ENCODE peak calls at places on chromosome 3, in nine cellular contexts. One of them, this sample, is unnamed.

GRCh38 chr3:72100062-72100511 is 315.1 kb upstream of the PROK2 start:
- DNase-seq in adrenal gland: no peak
- DNase-seq in A549: no peak
- DNase-seq in astrocyte of the spinal cord: no peak
- DNase-seq in fibroblast of pulmonary artery: no peak
- DNase-seq in AG09309: no peak
- DNase-seq in fibroblast of mammary gland: no peak
- DNase-seq in tibial artery: no peak
- DNase-seq in HepG2: no peak
- DNase-seq in this sample: no peak

GRCh38 chr3:178623666-178624255 is 87.5 kb downstream of the KCNMB2 start:
- DNase-seq in AG09309: no peak
- DNase-seq in HepG2: no peak
- DNase-seq in adrenal gland: no peak
- DNase-seq in fibroblast of mammary gland: no peak
- DNase-seq in tibial artery: no peak
- DNase-seq in fibroblast of pulmonary artery: no peak
- DNase-seq in A549: no peak
- DNase-seq in astrocyte of the spinal cord: peak
- DNase-seq in this sample: no peak

GRCh38 chr3:146968204-146968651 is 363.1 kb upstream of the PLSCR5 start:
- DNase-seq in adrenal gland: no peak
- DNase-seq in AG09309: peak
- DNase-seq in fibroblast of pulmonary artery: peak
- DNase-seq in tibial artery: no peak
- DNase-seq in A549: no peak
- DNase-seq in astrocyte of the spinal cord: peak
- DNase-seq in fibroblast of mammary gland: peak
- DNase-seq in HepG2: no peak
- DNase-seq in this sample: peak

GRCh38 chr3:4586381-4586780 is 93.2 kb downstream of the ITPR1 start:
- DNase-seq in HepG2: no peak
- DNase-seq in fibroblast of mammary gland: no peak
- DNase-seq in astrocyte of the spinal cord: no peak
- DNase-seq in fibroblast of pulmonary artery: no peak
- DNase-seq in AG09309: no peak
- DNase-seq in adrenal gland: peak
- DNase-seq in A549: no peak
- DNase-seq in tibial artery: no peak
- DNase-seq in this sample: no peak

GRCh38 chr3:43792904-43793303 is 102.2 kb downstream of the ABHD5 start:
- DNase-seq in fibroblast of mammary gland: no peak
- DNase-seq in adrenal gland: peak
- DNase-seq in AG09309: no peak
- DNase-seq in tibial artery: no peak
- DNase-seq in fibroblast of pulmonary artery: no peak
- DNase-seq in astrocyte of the spinal cord: no peak
- DNase-seq in A549: no peak
- DNase-seq in HepG2: no peak
- DNase-seq in this sample: no peak

GRCh38 chr3:14783480-14784086 is 35.2 kb upstream of the FGD5 start:
- DNase-seq in A549: no peak
- DNase-seq in tibial artery: no peak
- DNase-seq in HepG2: no peak
- DNase-seq in adrenal gland: no peak
- DNase-seq in fibroblast of pulmonary artery: no peak
- DNase-seq in astrocyte of the spinal cord: no peak
- DNase-seq in fibroblast of mammary gland: no peak
- DNase-seq in AG09309: no peak
- DNase-seq in this sample: no peak

GRCh38 chr3:52435246-52436101 is 9.4 kb downstream of the SEMA3G start:
- DNase-seq in fibroblast of mammary gland: no peak
- DNase-seq in AG09309: no peak
- DNase-seq in fibroblast of pulmonary artery: no peak
- DNase-seq in adrenal gland: no peak
- DNase-seq in HepG2: no peak
- DNase-seq in tibial artery: no peak
- DNase-seq in astrocyte of the spinal cord: no peak
- DNase-seq in A549: no peak
- DNase-seq in this sample: no peak

GRCh38 chr3:159548675-159549335 is 439.8 kb upstream of the IL12A start:
- DNase-seq in HepG2: no peak
- DNase-seq in fibroblast of mammary gland: peak
- DNase-seq in fibroblast of pulmonary artery: peak
- DNase-seq in astrocyte of the spinal cord: peak
- DNase-seq in adrenal gland: no peak
- DNase-seq in AG09309: no peak
- DNase-seq in A549: no peak
- DNase-seq in tibial artery: no peak
- DNase-seq in this sample: no peak

DNA sequence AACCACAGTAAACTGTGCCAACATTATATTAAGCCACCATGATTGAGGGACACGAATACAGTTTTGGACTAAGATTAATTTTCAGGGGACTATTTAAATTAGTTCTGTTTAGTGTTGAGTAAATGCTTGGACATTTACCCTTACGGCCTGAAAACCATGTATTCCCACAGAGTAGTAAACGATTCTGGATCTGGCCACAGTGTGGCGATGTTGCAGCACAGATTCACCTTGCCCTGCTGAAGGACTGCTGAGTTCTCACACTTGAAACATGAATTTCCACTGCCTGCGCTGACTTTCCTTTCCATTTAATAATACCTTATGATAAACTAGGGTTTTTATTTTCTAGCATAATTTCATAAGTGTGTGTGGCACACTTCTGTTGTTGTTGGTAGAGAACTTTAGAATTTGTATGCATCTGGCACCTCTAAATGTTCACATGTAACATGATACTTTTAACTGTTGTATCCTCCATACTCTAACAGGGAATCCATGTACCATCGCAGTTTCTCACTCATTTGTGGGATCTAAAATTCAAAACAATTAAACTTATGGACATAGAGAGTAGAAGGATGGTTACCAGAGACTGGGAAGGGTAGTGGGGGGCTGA is 53.9 kb downstream of the C3orf38 start:
- DNase-seq in adrenal gland: peak
- DNase-seq in A549: peak
- DNase-seq in astrocyte of the spinal cord: peak
- DNase-seq in fibroblast of pulmonary artery: peak
- DNase-seq in HepG2: peak
- DNase-seq in AG09309: peak
- DNase-seq in tibial artery: peak
- DNase-seq in fibroblast of mammary gland: peak
- DNase-seq in this sample: peak
- H3K4me3 ChIP-seq in adrenal gland: no peak
- H3K4me3 ChIP-seq in A549: no peak
- H3K4me3 ChIP-seq in astrocyte of the spinal cord: no peak
- H3K4me3 ChIP-seq in fibroblast of pulmonary artery: no peak
- H3K4me3 ChIP-seq in HepG2: no peak
- H3K4me3 ChIP-seq in AG09309: no peak
- H3K4me3 ChIP-seq in tibial artery: no peak
- H3K4me3 ChIP-seq in fibroblast of mammary gland: no peak
- H3K4me3 ChIP-seq in this sample: no peak

GRCh38 chr3:138113309-138113708 is 2.1 kb downstream of the DZIP1L start:
- DNase-seq in A549: peak
- DNase-seq in adrenal gland: no peak
- DNase-seq in astrocyte of the spinal cord: peak
- DNase-seq in fibroblast of pulmonary artery: no peak
- DNase-seq in AG09309: no peak
- DNase-seq in tibial artery: no peak
- DNase-seq in HepG2: no peak
- DNase-seq in fibroblast of mammary gland: no peak
- DNase-seq in this sample: no peak

GRCh38 chr3:138112362-138112761 is 3.0 kb downstream of the DZIP1L start:
- DNase-seq in astrocyte of the spinal cord: no peak
- DNase-seq in AG09309: no peak
- DNase-seq in HepG2: no peak
- DNase-seq in fibroblast of pulmonary artery: no peak
- DNase-seq in adrenal gland: no peak
- DNase-seq in fibroblast of mammary gland: peak
- DNase-seq in A549: no peak
- DNase-seq in tibial artery: no peak
- DNase-seq in this sample: no peak

GRCh38 chr3:138118863-138119766 is 3.7 kb upstream of the DZIP1L start:
- DNase-seq in HepG2: peak
- DNase-seq in A549: peak
- DNase-seq in AG09309: no peak
- DNase-seq in adrenal gland: peak
- DNase-seq in tibial artery: peak
- DNase-seq in fibroblast of mammary gland: peak
- DNase-seq in fibroblast of pulmonary artery: peak
- DNase-seq in astrocyte of the spinal cord: peak
- DNase-seq in this sample: peak

GRCh38 chr3:138114431-138114918 is 933 bp downstream of the DZIP1L start:
- DNase-seq in fibroblast of mammary gland: peak
- DNase-seq in HepG2: peak
- DNase-seq in adrenal gland: no peak
- DNase-seq in astrocyte of the spinal cord: peak
- DNase-seq in tibial artery: no peak
- DNase-seq in A549: peak
- DNase-seq in fibroblast of pulmonary artery: peak
- DNase-seq in AG09309: no peak
- DNase-seq in this sample: no peak

DNA sequence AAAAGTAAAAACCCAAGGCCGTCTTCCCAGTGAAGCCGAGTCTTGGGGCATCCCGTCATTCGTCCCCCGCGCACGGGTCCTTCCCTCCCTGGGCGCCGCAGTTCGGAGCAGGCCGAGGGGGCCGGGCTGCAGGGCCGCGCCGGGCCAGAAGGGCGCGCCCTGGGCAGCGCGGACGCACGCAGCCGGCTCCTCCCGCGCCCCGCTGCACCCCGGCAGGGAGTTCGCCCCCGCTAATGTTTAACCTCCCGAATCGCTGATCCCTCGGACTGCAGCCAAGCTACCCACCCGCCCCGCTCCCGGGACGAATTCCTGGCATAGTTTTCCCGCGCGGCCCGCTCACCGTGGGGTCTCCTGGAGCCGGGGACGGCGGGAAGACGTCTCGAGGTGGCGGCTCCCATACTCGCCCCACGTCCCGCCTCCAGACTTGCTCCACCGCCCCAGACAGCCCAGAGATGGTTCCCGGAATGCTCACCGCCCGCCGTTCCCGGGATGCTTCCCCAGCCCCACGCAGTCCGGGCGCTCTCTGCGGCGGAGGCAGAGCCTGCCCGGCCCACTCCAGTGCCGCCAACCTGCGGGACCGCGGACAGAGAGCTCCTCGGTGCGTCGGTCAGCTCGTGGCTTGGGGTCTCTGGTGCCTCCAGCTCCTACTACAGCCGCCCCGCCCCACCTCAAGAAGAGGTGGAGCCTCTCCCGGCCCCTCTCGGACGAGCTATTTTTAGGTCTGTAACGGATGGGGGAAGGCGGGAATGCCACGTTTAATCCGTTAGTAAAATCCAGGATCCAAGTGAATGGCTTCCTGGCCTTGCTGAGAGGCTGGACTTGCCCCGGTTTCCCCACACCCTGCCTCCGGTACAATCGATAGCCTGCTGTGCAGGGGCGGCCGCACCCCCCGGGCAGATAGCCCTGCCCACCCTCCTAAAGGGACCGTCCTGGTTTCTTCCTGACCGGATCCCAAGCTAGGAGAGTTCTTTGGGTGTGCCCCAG is at the start of gene DZIP1L:
- DNase-seq in fibroblast of pulmonary artery: peak
- DNase-seq in adrenal gland: peak
- DNase-seq in astrocyte of the spinal cord: peak
- DNase-seq in A549: peak
- DNase-seq in HepG2: peak
- DNase-seq in tibial artery: peak
- DNase-seq in fibroblast of mammary gland: peak
- DNase-seq in AG09309: no peak
- DNase-seq in this sample: peak
- TF ChIP-seq CTCF in fibroblast of pulmonary artery: no peak
- TF ChIP-seq CTCF in adrenal gland: peak
- TF ChIP-seq CTCF in astrocyte of the spinal cord: peak
- TF ChIP-seq CTCF in A549: peak
- TF ChIP-seq CTCF in HepG2: peak
- TF ChIP-seq CTCF in tibial artery: peak
- TF ChIP-seq CTCF in fibroblast of mammary gland: no peak
- TF ChIP-seq CTCF in AG09309: peak
- TF ChIP-seq CTCF in this sample: peak

GRCh38 chr3:12955651-12956315 is 114.4 kb upstream of the RPL32 start:
- DNase-seq in fibroblast of mammary gland: no peak
- DNase-seq in HepG2: no peak
- DNase-seq in astrocyte of the spinal cord: no peak
- DNase-seq in AG09309: no peak
- DNase-seq in adrenal gland: no peak
- DNase-seq in tibial artery: no peak
- DNase-seq in A549: no peak
- DNase-seq in fibroblast of pulmonary artery: no peak
- DNase-seq in this sample: no peak

GRCh38 chr3:12953201-12953712 is 111.9 kb upstream of the RPL32 start:
- DNase-seq in fibroblast of mammary gland: no peak
- DNase-seq in fibroblast of pulmonary artery: no peak
- DNase-seq in AG09309: no peak
- DNase-seq in A549: no peak
- DNase-seq in HepG2: no peak
- DNase-seq in adrenal gland: no peak
- DNase-seq in tibial artery: no peak
- DNase-seq in astrocyte of the spinal cord: no peak
- DNase-seq in this sample: no peak

GRCh38 chr3:12956316-12956660 is 114.9 kb upstream of the RPL32 start:
- DNase-seq in HepG2: no peak
- DNase-seq in tibial artery: no peak
- DNase-seq in fibroblast of mammary gland: no peak
- DNase-seq in astrocyte of the spinal cord: no peak
- DNase-seq in AG09309: no peak
- DNase-seq in A549: no peak
- DNase-seq in fibroblast of pulmonary artery: no peak
- DNase-seq in adrenal gland: no peak
- DNase-seq in this sample: peak

GRCh38 chr3:12954180-12954579 is 112.8 kb upstream of the RPL32 start:
- DNase-seq in adrenal gland: no peak
- DNase-seq in AG09309: no peak
- DNase-seq in fibroblast of mammary gland: no peak
- DNase-seq in tibial artery: no peak
- DNase-seq in A549: no peak
- DNase-seq in astrocyte of the spinal cord: no peak
- DNase-seq in fibroblast of pulmonary artery: no peak
- DNase-seq in HepG2: no peak
- DNase-seq in this sample: no peak

DNA sequence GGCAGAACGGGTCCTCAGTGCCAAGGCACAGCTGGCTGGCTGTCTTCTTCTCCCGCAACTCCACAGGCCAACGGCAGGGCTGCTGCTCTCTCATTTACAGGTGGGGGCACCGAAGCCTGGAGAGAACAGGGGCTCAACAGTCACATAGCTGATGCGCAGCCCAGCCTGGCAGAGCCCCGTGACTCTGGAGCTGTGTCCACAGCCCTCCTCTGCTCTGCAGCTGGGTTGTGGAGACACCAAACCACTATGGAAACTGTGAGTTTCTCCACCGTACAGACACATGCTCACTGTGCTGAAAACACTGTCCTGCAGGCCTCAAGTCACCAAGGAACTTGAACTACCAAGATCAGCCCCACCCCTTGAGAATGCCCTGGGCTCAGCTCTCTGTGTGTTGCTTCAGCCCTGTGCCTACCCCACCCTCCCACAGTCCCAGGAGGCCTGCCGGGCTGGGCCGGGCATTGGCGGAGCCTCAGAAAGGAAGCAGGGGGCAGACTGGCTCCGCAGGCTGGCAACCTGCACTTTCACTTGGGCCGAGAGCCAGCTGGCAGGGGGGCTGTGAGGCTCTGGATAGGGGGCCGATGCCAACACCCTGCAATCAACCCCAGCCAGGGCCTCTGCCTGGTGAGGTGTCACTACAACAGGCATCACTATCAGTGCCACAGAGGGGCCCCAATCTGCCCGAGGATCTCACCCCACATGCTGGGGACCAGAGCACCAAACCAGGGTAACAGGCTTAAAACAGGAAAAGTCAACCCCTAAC is 113.7 kb upstream of the RPL32 start:
- DNase-seq in astrocyte of the spinal cord: peak
- DNase-seq in adrenal gland: peak
- DNase-seq in A549: no peak
- DNase-seq in fibroblast of mammary gland: no peak
- DNase-seq in AG09309: no peak
- DNase-seq in HepG2: no peak
- DNase-seq in fibroblast of pulmonary artery: no peak
- DNase-seq in tibial artery: peak
- DNase-seq in this sample: no peak
- H3K4me3 ChIP-seq in astrocyte of the spinal cord: no peak
- H3K4me3 ChIP-seq in adrenal gland: no peak
- H3K4me3 ChIP-seq in A549: no peak
- H3K4me3 ChIP-seq in fibroblast of mammary gland: no peak
- H3K4me3 ChIP-seq in AG09309: no peak
- H3K4me3 ChIP-seq in HepG2: no peak
- H3K4me3 ChIP-seq in fibroblast of pulmonary artery: no peak
- H3K4me3 ChIP-seq in tibial artery: no peak
- H3K4me3 ChIP-seq in this sample: no peak

GRCh38 chr3:125052671-125053303 is 3.0 kb downstream of the HEG1 start:
- DNase-seq in HepG2: peak
- DNase-seq in AG09309: peak
- DNase-seq in tibial artery: no peak
- DNase-seq in fibroblast of mammary gland: peak
- DNase-seq in fibroblast of pulmonary artery: peak
- DNase-seq in astrocyte of the spinal cord: peak
- DNase-seq in adrenal gland: no peak
- DNase-seq in A549: peak
- DNase-seq in this sample: peak

GRCh38 chr3:125051715-125052581 is 3.8 kb downstream of the HEG1 start:
- DNase-seq in tibial artery: peak
- DNase-seq in fibroblast of mammary gland: peak
- DNase-seq in A549: no peak
- DNase-seq in adrenal gland: peak
- DNase-seq in fibroblast of pulmonary artery: peak
- DNase-seq in HepG2: no peak
- DNase-seq in AG09309: peak
- DNase-seq in astrocyte of the spinal cord: peak
- DNase-seq in this sample: peak

GRCh38 chr3:125051205-125051604 is 4.6 kb downstream of the HEG1 start:
- DNase-seq in fibroblast of pulmonary artery: no peak
- DNase-seq in adrenal gland: no peak
- DNase-seq in tibial artery: no peak
- DNase-seq in fibroblast of mammary gland: no peak
- DNase-seq in astrocyte of the spinal cord: no peak
- DNase-seq in A549: no peak
- DNase-seq in HepG2: no peak
- DNase-seq in AG09309: no peak
- DNase-seq in this sample: no peak

GRCh38 chr3:125048282-125048681 is 7.5 kb downstream of the HEG1 start:
- DNase-seq in adrenal gland: no peak
- DNase-seq in fibroblast of mammary gland: no peak
- DNase-seq in A549: no peak
- DNase-seq in astrocyte of the spinal cord: no peak
- DNase-seq in tibial artery: no peak
- DNase-seq in fibroblast of pulmonary artery: no peak
- DNase-seq in AG09309: no peak
- DNase-seq in HepG2: no peak
- DNase-seq in this sample: no peak

GRCh38 chr3:125050486-125051172 is 5.2 kb downstream of the HEG1 start:
- DNase-seq in HepG2: no peak
- DNase-seq in adrenal gland: no peak
- DNase-seq in tibial artery: no peak
- DNase-seq in AG09309: no peak
- DNase-seq in fibroblast of pulmonary artery: no peak
- DNase-seq in fibroblast of mammary gland: no peak
- DNase-seq in astrocyte of the spinal cord: no peak
- DNase-seq in A549: no peak
- DNase-seq in this sample: no peak
- TF ChIP-seq CTCF in HepG2: no peak
- TF ChIP-seq CTCF in adrenal gland: no peak
- TF ChIP-seq CTCF in tibial artery: no peak
- TF ChIP-seq CTCF in AG09309: peak
- TF ChIP-seq CTCF in fibroblast of pulmonary artery: no peak
- TF ChIP-seq CTCF in fibroblast of mammary gland: no peak
- TF ChIP-seq CTCF in astrocyte of the spinal cord: no peak
- TF ChIP-seq CTCF in A549: no peak
- TF ChIP-seq CTCF in this sample: no peak

This sample was measured in astrocyte of the cerebellum.